ENCODE peak calls at places on chromosomes 6 and 20, in five cellular contexts. F, H, S, T and R are unnamed samples.
A peak's percentile ranks its signal among the peaks of the same experiment; 100 is the strongest.

GRCh38 chr20:58927490-58928061 is 53.5 kb upstream of the NELFCD start:
- DNase-seq in F (no peak), H (no peak), S (no peak), T (peak; percentile 30), R (no peak)

GRCh38 chr6:167855825-167856425 is 29.2 kb downstream of the AFDN start:
- DNase-seq in F (peak; percentile 97), H (peak; percentile 95), S (peak; percentile 78), T (peak; percentile 88), R (peak; percentile 99)

GRCh38 chr6:100593522-100593921 is 128.8 kb upstream of the SIM1 start:
- DNase-seq in F (no peak), H (peak; percentile 9), S (no peak), T (no peak), R (no peak)

GRCh38 chr6:156308604-156309003 is 468.6 kb upstream of the ARID1B start:
- DNase-seq in F (no peak), H (no peak), S (no peak), T (no peak), R (no peak)

GRCh38 chr20:41165001-41165882 is 27.9 kb downstream of the PLCG1 start:
- DNase-seq in F (no peak), H (no peak), S (no peak), T (no peak), R (no peak)

GRCh38 chr6:89508755-89509563 is 76.0 kb downstream of the ANKRD6 start:
- DNase-seq in F (no peak), H (no peak), S (no peak), T (peak; percentile 6), R (no peak)

GRCh38 chr6:150169609-150170008 is 26.8 kb downstream of the PPP1R14C start:
- DNase-seq in F (peak; percentile 5), H (peak; percentile 64), S (peak; percentile 41), T (peak; percentile 66), R (peak; percentile 91)

GRCh38 chr20:21575981-21576740 is 62.3 kb upstream of the NKX2-2 start:
- DNase-seq in F (no peak), H (no peak), S (no peak), T (no peak), R (no peak)

GRCh38 chr6:137927777-137928218 is 60.7 kb downstream of the TNFAIP3 start:
- DNase-seq in F (peak; percentile 14), H (peak; percentile 15), S (no peak), T (no peak), R (no peak)

DNA sequence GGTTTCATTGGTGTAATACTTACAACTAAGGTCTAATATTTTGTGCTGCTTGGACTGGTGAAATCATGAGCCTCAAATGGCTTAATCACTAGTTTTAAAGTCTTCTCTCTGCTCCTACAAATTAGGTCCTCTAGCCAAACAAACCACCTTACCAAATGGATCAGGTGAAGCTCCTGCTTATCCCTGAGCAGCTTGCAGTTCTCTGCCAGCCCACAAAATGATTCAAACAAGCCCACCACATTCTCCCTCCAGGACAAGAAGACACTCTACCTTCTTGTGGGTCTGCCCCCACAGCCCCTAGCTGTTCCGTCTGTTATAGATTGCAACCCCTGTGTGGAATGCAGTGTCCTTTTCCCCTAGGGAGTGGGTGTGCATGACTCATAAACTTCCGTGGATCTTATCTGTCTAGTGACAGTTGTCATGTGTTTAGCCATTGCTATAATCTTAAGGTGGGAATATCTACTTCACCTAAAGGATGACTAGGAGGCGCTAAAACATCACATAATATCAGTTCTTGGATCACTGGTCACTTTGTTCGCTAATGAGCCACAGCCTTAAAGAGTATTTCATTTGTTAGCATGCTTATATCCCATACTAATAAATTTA is 940.5 kb upstream of the MANEA start:
- DNase-seq in F (no peak), H (peak; percentile 30), S (peak; percentile 1), T (peak; percentile 17), R (no peak)
- TF ChIP-seq CTCF in F (no peak), H (no peak), S (peak; percentile 8), T (peak; percentile 43), R (no peak)

DNA sequence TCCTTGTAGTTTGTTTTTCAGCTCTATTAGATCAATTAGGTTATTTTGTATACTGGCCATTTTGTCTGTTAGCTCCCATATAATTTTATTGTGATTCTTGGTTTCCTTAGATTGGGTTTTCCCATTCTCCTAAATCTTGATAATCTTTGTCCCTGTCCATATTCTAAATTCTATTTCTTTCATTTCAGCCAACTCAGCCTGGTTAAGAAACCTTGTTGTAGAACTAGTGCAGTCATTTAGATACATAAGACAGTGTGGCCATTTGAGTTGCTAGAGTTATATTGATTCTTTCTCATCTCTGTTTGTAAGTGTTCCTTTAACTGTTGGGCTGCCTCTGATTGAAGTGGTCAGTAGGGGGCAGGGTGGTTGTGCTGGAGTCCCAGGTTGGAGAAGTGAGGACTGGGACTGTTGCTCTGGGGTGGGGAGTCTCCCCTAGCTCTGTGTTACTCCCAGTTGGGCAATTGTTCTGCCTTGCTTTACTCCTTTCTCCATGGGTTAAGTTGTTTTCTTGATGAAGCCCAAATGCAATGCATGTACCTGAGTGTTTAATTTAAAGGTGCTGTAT is 98.8 kb upstream of the NRN1 start:
- DNase-seq in F (no peak), H (no peak), S (no peak), T (no peak), R (no peak)
- TF ChIP-seq CTCF in F (no peak), H (no peak), S (no peak), T (peak; percentile 34), R (peak; percentile 3)

GRCh38 chr6:38493929-38494547 is 145.7 kb downstream of the BTBD9 start:
- DNase-seq in F (peak; percentile 81), H (peak; percentile 83), S (peak; percentile 76), T (peak; percentile 90), R (peak; percentile 76)
- TF ChIP-seq CTCF in F (peak; percentile 76), H (peak; percentile 80), S (peak; percentile 74), T (peak; percentile 95), R (peak; percentile 79)

GRCh38 chr6:132199343-132199742 is 201.9 kb downstream of the MOXD1 start:
- DNase-seq in F (peak; percentile 78), H (peak; percentile 89), S (peak; percentile 78), T (peak; percentile 81), R (peak; percentile 89)

GRCh38 chr6:132202569-132202968 is 198.7 kb downstream of the MOXD1 start:
- DNase-seq in F (peak; percentile 83), H (peak; percentile 93), S (no peak), T (no peak), R (peak; percentile 93)

GRCh38 chr6:132198896-132199295 is 202.4 kb downstream of the MOXD1 start:
- DNase-seq in F (peak; percentile 87), H (peak; percentile 89), S (peak; percentile 81), T (peak; percentile 51), R (peak; percentile 84)

GRCh38 chr6:132194529-132194928 is 206.7 kb downstream of the MOXD1 start:
- DNase-seq in F (no peak), H (no peak), S (no peak), T (no peak), R (no peak)

DNA sequence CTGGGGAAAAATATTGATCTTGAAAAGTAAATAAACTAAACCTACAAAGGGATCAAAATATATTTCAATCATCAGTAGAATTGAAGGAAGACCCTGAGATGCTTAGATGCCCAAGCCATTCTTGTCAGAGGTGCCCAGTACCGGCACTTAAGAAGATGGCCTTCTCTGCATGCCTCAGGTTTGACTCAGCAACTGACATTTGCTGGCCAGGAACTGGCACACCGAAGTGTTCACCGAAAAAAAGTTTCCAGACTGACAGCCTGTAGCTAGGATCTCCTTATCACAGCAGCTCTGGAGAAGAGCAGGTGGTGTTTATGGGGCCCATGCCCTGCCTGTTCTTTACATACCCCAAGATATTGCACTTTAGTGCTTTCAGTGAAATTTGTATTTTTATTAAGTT is 203.2 kb downstream of the MOXD1 start:
- DNase-seq in F (peak; percentile 52), H (no peak), S (no peak), T (peak; percentile 66), R (peak; percentile 39)
- TF ChIP-seq CTCF in F (no peak), H (no peak), S (no peak), T (no peak), R (no peak)

DNA sequence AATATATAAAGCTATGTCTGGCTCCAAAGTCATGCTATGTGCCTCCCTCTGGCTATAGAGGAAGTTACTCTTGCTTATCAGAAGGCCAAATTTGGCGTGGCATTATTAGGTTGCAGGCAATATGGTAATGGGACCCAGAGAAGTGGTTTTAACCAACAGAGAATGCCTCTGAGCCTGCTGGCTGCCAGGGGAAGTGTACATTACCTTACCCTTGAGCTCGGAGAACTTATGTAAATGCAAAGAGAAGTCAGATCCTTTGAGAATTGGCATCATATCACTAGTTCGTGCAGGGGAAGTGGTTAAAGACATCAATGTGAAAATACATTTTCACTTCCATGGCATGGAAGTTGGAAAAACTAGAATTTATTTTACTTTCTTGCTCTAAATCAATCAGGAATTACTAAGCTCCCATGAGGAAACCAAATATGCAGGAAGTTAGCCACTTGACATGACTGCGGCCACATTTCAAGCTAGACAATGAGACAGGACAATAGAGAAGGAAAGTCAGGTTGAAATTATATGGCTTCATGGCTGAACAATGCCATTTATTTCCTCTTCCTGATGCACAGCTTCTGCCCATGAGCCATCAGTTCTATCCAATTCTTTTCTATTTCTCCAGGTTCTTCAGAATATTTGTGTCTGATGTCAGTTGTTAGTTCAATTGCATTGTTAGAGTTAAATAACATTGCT is 134.0 kb upstream of the PHACTR1 start:
- DNase-seq in F (no peak), H (no peak), S (no peak), T (no peak), R (no peak)
- TF ChIP-seq CTCF in F (no peak), H (no peak), S (no peak), T (no peak), R (no peak)

GRCh38 chr20:36231331-36231730 is 4.9 kb upstream of the AAR2 start:
- DNase-seq in F (no peak), H (no peak), S (no peak), T (no peak), R (no peak)
- TF ChIP-seq CTCF in F (no peak), H (no peak), S (no peak), T (no peak), R (no peak)

GRCh38 chr20:62493886-62494285 is 18.1 kb upstream of the GATA5 start:
- DNase-seq in F (no peak), H (no peak), S (no peak), T (no peak), R (no peak)
- TF ChIP-seq CTCF in F (no peak), H (no peak), S (no peak), T (no peak), R (no peak)

GRCh38 chr20:62706857-62707256 is 1.8 kb upstream of the NTSR1 start:
- DNase-seq in F (no peak), H (no peak), S (no peak), T (no peak), R (no peak)

GRCh38 chr20:62709537-62709905 is 885 bp downstream of the NTSR1 start:
- DNase-seq in F (no peak), H (no peak), S (no peak), T (no peak), R (no peak)

GRCh38 chr20:62707281-62707941 is 1.2 kb upstream of the NTSR1 start:
- DNase-seq in F (no peak), H (no peak), S (no peak), T (peak; percentile 15), R (no peak)

GRCh38 chr20:62708591-62709536 is at the start of gene NTSR1:
- DNase-seq in F (no peak), H (no peak), S (no peak), T (no peak), R (no peak)

GRCh38 chr20:62707981-62708521 is 585 bp upstream of the NTSR1 start:
- DNase-seq in F (no peak), H (no peak), S (no peak), T (peak; percentile 56), R (no peak)
- TF ChIP-seq CTCF in F (peak; percentile 54), H (peak; percentile 37), S (peak; percentile 42), T (peak; percentile 56), R (peak; percentile 12)

GRCh38 chr6:73898599-73898998 is 202.6 kb downstream of the CD109 start:
- DNase-seq in F (no peak), H (no peak), S (no peak), T (peak; percentile 43), R (peak; percentile 30)
- TF ChIP-seq CTCF in F (peak; percentile 38), H (no peak), S (no peak), T (peak; percentile 14), R (no peak)